ENCODE peak calls at places on chromosomes 4 and X, in eight cellular contexts. G is CD4-positive, CD25-positive, alpha-beta regulatory T cell; A is H54; F is activated naive CD4-positive, alpha-beta T cell treated with Interleukin-2 at 50 U/mL for 16 hours; L is Ammon's horn; W is AG08396; O is HT1080; B is Daoy. Y is an unnamed sample.

GRCh38 chrX:49186125-49187027 is at the start of gene PRICKLE3:
- DNase-seq in G (peak), F (peak), L (peak), W (peak), O (peak), A (no peak), B (peak), Y (peak)

GRCh38 chrX:86263526-86263925 is 115.3 kb downstream of the DACH2 start:
- DNase-seq in L (no peak), G (no peak), B (no peak), A (no peak), W (no peak), O (no peak), F (no peak), Y (no peak)

GRCh38 chr4:957231-957580 is 16.2 kb downstream of the DGKQ start:
- DNase-seq in O (no peak), A (no peak), F (no peak), L (no peak), G (no peak), B (peak), W (no peak), Y (no peak)

GRCh38 chrX:12950851-12951589 is 23.9 kb upstream of the TMSB4X start:
- DNase-seq in B (peak), G (peak), F (peak), O (no peak), A (peak), L (no peak), W (no peak), Y (no peak)

GRCh38 chrX:79413009-79413408 is 45.9 kb upstream of the ITM2A start:
- DNase-seq in W (no peak), O (no peak), L (peak), G (peak), F (no peak), A (no peak), B (no peak), Y (no peak)

GRCh38 chr4:86089924-86090323 is 269.9 kb downstream of the MAPK10 start:
- DNase-seq in O (no peak), F (no peak), B (no peak), A (no peak), L (no peak), G (no peak), W (no peak), Y (no peak)

GRCh38 chrX:69616520-69617203 is 749 bp downstream of the EDA start:
- DNase-seq in O (no peak), W (no peak), F (peak), A (no peak), B (peak), G (no peak), L (peak), Y (no peak)

GRCh38 chrX:21838937-21839333 is 482 bp upstream of the MBTPS2 start:
- DNase-seq in W (no peak), B (no peak), G (no peak), F (no peak), O (no peak), A (no peak), L (no peak), Y (no peak)

GRCh38 chrX:48715066-48715465 is 18.5 kb downstream of the SUV39H1 start:
- DNase-seq in W (no peak), L (no peak), G (no peak), F (no peak), O (no peak), A (no peak), B (no peak), Y (no peak)

GRCh38 chr4:20172070-20172760 is 79.5 kb upstream of the SLIT2 start:
- DNase-seq in A (no peak), L (no peak), F (no peak), G (no peak), B (no peak), O (no peak), W (no peak), Y (no peak)

GRCh38 chr4:78754872-78755271 is 21.3 kb upstream of the BMP2K start:
- DNase-seq in W (no peak), B (no peak), O (peak), A (no peak), G (no peak), L (no peak), F (no peak), Y (no peak)

GRCh38 chr4:28686618-28687017 is 1826.0 kb downstream of the STIM2 start:
- DNase-seq in W (peak), B (no peak), G (no peak), F (no peak), L (peak), O (peak), A (peak), Y (no peak)

Y was measured in PC-9.